ENCODE peak calls at places on chromosome 18, in six cellular contexts. X is HFFc6, P is gastrocnemius medialis, T is GM13976, U is Calu3, N is fibroblast of mammary gland. R is an unnamed sample.

GRCh38 chr18:36158261-36158867 is 28.7 kb downstream of the ELP2 start:
- DNase-seq in U (no peak), P (no peak), X (peak; percentile 78), T (no peak), N (peak; percentile 87), R (no peak)

GRCh38 chr18:11925800-11926481 is 17.8 kb upstream of the MPPE1 start:
- DNase-seq in T (no peak), U (no peak), P (no peak), N (no peak), X (no peak), R (no peak)

GRCh38 chr18:54835944-54836343 is 7.7 kb downstream of the RAB27B start:
- DNase-seq in U (no peak), N (no peak), T (no peak), P (no peak), X (no peak), R (no peak)

GRCh38 chr18:21110667-21111350 is 804 bp downstream of the ROCK1 start:
- DNase-seq in N (peak; percentile 37), U (peak; percentile 37), X (no peak), T (peak; percentile 36), P (peak; percentile 27), R (no peak)

GRCh38 chr18:6879508-6880195 is 150.1 kb downstream of the ARHGAP28 start:
- DNase-seq in X (no peak), N (no peak), T (no peak), P (no peak), U (no peak), R (no peak)

GRCh38 chr18:79755496-79756142 is 42.1 kb upstream of the KCNG2 start:
- DNase-seq in T (no peak), N (no peak), U (no peak), X (no peak), P (no peak), R (no peak)

GRCh38 chr18:49560277-49561126 is 1.4 kb upstream of the LIPG start:
- DNase-seq in U (peak; percentile 57), X (no peak), N (peak; percentile 18), P (no peak), T (no peak), R (peak; percentile 4)

GRCh38 chr18:76367168-76367785 is 127.8 kb downstream of the ZNF516 start:
- DNase-seq in X (no peak), U (no peak), T (no peak), P (no peak), N (no peak), R (no peak)

GRCh38 chr18:34352385-34353163 is 127.9 kb upstream of the NOL4 start:
- DNase-seq in X (no peak), N (peak; percentile 9), P (no peak), U (no peak), T (no peak), R (no peak)

GRCh38 chr18:22018366-22018765 is 151.0 kb upstream of the GATA6 start:
- DNase-seq in T (no peak), N (no peak), P (no peak), U (no peak), X (no peak), R (no peak)

GRCh38 chr18:23503038-23503966 is at the start of gene RMC1:
- DNase-seq in X (peak; percentile 89), T (peak; percentile 98), N (peak; percentile 87), U (peak; percentile 98), P (peak; percentile 94), R (peak; percentile 87)

GRCh38 chr18:35497006-35497333 is 790 bp downstream of the INO80C start:
- DNase-seq in U (no peak), X (no peak), P (no peak), N (peak; percentile 77), T (no peak), R (peak; percentile 7)

GRCh38 chr18:54150226-54150625 is 74.2 kb downstream of the MBD2 start:
- DNase-seq in T (no peak), X (no peak), U (no peak), N (no peak), P (no peak), R (no peak)

GRCh38 chr18:6207119-6207518 is 207.6 kb downstream of the L3MBTL4 start:
- DNase-seq in N (no peak), T (no peak), U (no peak), X (no peak), P (no peak), R (no peak)

GRCh38 chr18:32286749-32287148 is 96.9 kb downstream of the MEP1B start:
- DNase-seq in P (no peak), T (no peak), X (no peak), U (no peak), N (no peak), R (no peak)

GRCh38 chr18:32287249-32287648 is 97.4 kb downstream of the MEP1B start:
- DNase-seq in X (no peak), T (no peak), P (no peak), U (no peak), N (peak; percentile 27), R (no peak)

GRCh38 chr18:32293107-32293506 is 103.3 kb downstream of the MEP1B start:
- DNase-seq in P (no peak), X (no peak), U (no peak), N (no peak), T (no peak), R (no peak)

GRCh38 chr18:32287873-32288272 is 98.0 kb downstream of the MEP1B start:
- DNase-seq in X (no peak), N (no peak), P (no peak), T (no peak), U (no peak), R (no peak)

DNA sequence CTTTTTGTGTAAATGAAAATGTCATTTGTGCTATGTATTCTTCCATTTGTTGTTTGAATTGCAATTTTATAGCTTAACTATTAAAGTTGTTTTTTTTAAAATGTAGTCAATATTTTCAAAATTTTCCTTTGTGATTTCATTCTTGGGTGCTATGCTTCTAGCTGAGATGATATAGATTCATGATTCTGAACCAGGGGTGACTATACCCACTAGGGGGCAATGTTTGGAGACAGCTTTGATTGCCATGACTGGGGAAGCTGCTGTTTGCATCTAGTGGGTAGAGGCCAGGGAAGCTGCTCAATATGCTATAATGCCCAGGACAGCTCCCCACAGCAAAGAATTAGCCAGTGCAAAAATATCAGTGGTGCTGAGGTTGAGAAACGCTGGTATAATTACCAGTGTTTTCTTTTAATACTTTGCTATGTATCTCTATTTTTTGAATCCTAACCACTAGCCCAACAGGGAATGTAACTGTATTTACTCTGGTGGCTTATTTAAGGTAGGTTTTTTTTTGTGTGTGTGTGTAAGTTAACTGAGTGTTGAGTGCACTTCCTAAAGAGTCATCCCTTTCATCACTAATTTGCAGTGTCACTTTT is 99.7 kb downstream of the MEP1B start:
- DNase-seq in X (peak; percentile 40), P (peak; percentile 42), U (peak; percentile 77), T (peak; percentile 53), N (peak; percentile 75), R (peak; percentile 32)
- TF ChIP-seq CTCF in X (peak; percentile 79), P (peak; percentile 50), U (peak; percentile 57), T (peak; percentile 31), N (peak; percentile 86), R (peak; percentile 76)

GRCh38 chr18:10519999-10520935 is 5.6 kb upstream of the NAPG start:
- DNase-seq in X (peak; percentile 90), U (peak; percentile 74), N (peak; percentile 97), T (peak; percentile 70), P (peak; percentile 65), R (peak; percentile 76)

GRCh38 chr18:10515456-10515855 is 10.4 kb upstream of the NAPG start:
- DNase-seq in N (no peak), U (no peak), P (no peak), T (no peak), X (no peak), R (no peak)

GRCh38 chr18:10519366-10519765 is 6.5 kb upstream of the NAPG start:
- DNase-seq in T (no peak), U (no peak), X (peak; percentile 50), N (peak; percentile 32), P (no peak), R (no peak)

GRCh38 chr18:10516078-10516477 is 9.7 kb upstream of the NAPG start:
- DNase-seq in T (no peak), U (no peak), P (no peak), X (no peak), N (no peak), R (no peak)

DNA sequence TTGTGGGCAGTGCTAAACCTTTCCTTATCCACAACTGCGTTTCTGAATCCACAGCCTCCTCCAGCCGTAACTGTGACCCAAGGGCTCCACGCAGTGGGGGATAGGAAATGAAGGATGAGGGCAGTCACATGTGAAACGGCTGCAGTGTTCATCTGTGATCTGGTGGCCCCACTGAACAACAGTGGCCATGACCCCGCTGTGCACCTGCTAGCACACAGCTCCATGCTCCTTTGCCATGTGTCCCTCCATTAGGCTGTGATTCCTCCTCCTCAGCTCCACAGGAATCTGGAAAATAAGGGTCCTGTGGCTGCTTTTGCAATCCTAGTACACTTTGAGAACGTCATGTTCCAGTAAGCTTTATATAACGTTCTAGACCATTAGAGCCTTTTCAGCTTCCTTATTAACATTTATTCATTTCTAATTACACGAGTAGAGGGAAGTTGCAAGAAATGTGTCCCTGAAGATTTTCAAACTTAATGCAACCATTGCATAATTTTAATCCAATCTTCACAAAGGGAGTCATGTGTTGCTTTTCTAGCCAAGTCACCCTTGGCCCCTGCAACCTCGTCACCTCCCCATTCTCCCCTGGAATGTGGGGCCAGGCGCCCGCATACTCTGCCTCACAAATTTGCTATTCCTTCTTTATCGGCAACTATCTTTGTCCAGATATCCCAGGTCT is 7.1 kb upstream of the NAPG start:
- DNase-seq in N (peak; percentile 41), X (peak; percentile 28), P (peak; percentile 40), U (no peak), T (no peak), R (no peak)
- TF ChIP-seq CTCF in N (peak; percentile 33), X (no peak), P (no peak), U (no peak), T (no peak), R (no peak)

GRCh38 chr18:50606609-50607008 is 46.7 kb downstream of the MAPK4 start:
- DNase-seq in P (no peak), X (no peak), U (no peak), T (no peak), N (no peak), R (no peak)

GRCh38 chr18:50611529-50611941 is 51.6 kb downstream of the MAPK4 start:
- DNase-seq in X (no peak), N (no peak), T (no peak), P (no peak), U (no peak), R (no peak)

GRCh38 chr18:50614838-50615237 is 55.0 kb downstream of the MAPK4 start:
- DNase-seq in U (peak; percentile 61), T (no peak), X (no peak), P (peak; percentile 80), N (peak; percentile 56), R (peak; percentile 17)

GRCh38 chr18:50607374-50607933 is 47.6 kb downstream of the MAPK4 start:
- DNase-seq in N (no peak), P (no peak), X (no peak), U (no peak), T (no peak), R (no peak)

DNA sequence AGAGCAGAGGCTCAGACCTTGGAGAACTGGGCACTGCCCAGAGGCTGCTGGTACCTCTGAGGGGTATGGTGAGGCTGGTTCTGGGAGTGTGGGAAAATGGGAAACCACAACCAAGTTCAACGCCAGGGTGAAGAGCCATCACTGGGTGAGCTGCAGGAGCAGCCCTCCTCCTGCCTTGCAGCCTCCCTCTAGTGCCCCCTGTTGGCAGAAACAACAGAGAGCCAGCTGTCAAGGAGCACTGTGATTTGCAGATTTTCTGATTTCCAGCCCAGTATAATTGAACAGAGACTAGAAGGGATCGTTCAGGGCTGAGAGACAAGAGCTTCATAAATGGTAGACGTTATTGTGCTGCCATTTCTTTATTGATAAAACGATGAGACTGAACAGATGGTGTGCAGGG is 50.5 kb downstream of the MAPK4 start:
- DNase-seq in T (no peak), N (no peak), U (no peak), P (no peak), X (no peak), R (no peak)
- TF ChIP-seq CTCF in T (no peak), N (peak; percentile 7), U (peak; percentile 16), P (no peak), X (no peak), R (no peak)

GRCh38 chr18:67373636-67374035 is 142.9 kb downstream of the DSEL start:
- DNase-seq in U (no peak), N (no peak), X (no peak), P (no peak), T (no peak), R (no peak)
- TF ChIP-seq CTCF in U (no peak), N (no peak), X (no peak), P (no peak), T (no peak), R (no peak)